ENCODE peak calls at places on chromosomes 11 and 22, in eight cellular contexts. One of them, this sample, is unnamed.
A peak's percentile ranks its signal among the peaks of the same experiment; 100 is the strongest.

GRCh38 chr11:2296913-2297622 is 4.7 kb downstream of the C11orf21 start:
- DNase-seq in lung microvascular endothelial cell: no peak
- DNase-seq in IMR-90: no peak
- DNase-seq in cardiac muscle cell: no peak
- DNase-seq in adipocyte: no peak
- DNase-seq in hippocampal formation: no peak
- DNase-seq in stimulated activated CD8-positive, alpha-beta memory T cell treated with anti-CD3 and anti-CD28 coated beads, Interleukin-2, amount 100 ng/mL, for 1 hour: no peak
- DNase-seq in GM06990: no peak
- DNase-seq in this sample: no peak

GRCh38 chr22:50622723-50623327 is 5.1 kb downstream of the ARSA start:
- DNase-seq in hippocampal formation: no peak
- DNase-seq in lung microvascular endothelial cell: no peak
- DNase-seq in cardiac muscle cell: no peak
- DNase-seq in GM06990: no peak
- DNase-seq in adipocyte: no peak
- DNase-seq in stimulated activated CD8-positive, alpha-beta memory T cell treated with anti-CD3 and anti-CD28 coated beads, Interleukin-2, amount 100 ng/mL, for 1 hour: no peak
- DNase-seq in IMR-90: no peak
- DNase-seq in this sample: no peak

GRCh38 chr11:282171-282570 is 4.0 kb downstream of the NLRP6 start:
- DNase-seq in GM06990: no peak
- DNase-seq in lung microvascular endothelial cell: no peak
- DNase-seq in adipocyte: no peak
- DNase-seq in stimulated activated CD8-positive, alpha-beta memory T cell treated with anti-CD3 and anti-CD28 coated beads, Interleukin-2, amount 100 ng/mL, for 1 hour: no peak
- DNase-seq in IMR-90: no peak
- DNase-seq in hippocampal formation: no peak
- DNase-seq in cardiac muscle cell: no peak
- DNase-seq in this sample: no peak

GRCh38 chr22:22030493-22031182 is 48.1 kb upstream of the TOP3B start:
- DNase-seq in stimulated activated CD8-positive, alpha-beta memory T cell treated with anti-CD3 and anti-CD28 coated beads, Interleukin-2, amount 100 ng/mL, for 1 hour: no peak
- DNase-seq in IMR-90: peak; percentile 50
- DNase-seq in cardiac muscle cell: peak; percentile 47
- DNase-seq in hippocampal formation: no peak
- DNase-seq in lung microvascular endothelial cell: peak; percentile 22
- DNase-seq in adipocyte: no peak
- DNase-seq in GM06990: peak; percentile 83
- DNase-seq in this sample: no peak

GRCh38 chr11:27294654-27295053 is 68.4 kb downstream of the CCDC34 start:
- DNase-seq in IMR-90: no peak
- DNase-seq in lung microvascular endothelial cell: no peak
- DNase-seq in hippocampal formation: no peak
- DNase-seq in GM06990: no peak
- DNase-seq in adipocyte: no peak
- DNase-seq in stimulated activated CD8-positive, alpha-beta memory T cell treated with anti-CD3 and anti-CD28 coated beads, Interleukin-2, amount 100 ng/mL, for 1 hour: no peak
- DNase-seq in cardiac muscle cell: no peak
- DNase-seq in this sample: no peak

GRCh38 chr11:22432331-22433065 is 94.3 kb downstream of the SLC17A6 start:
- DNase-seq in lung microvascular endothelial cell: peak; percentile 54
- DNase-seq in stimulated activated CD8-positive, alpha-beta memory T cell treated with anti-CD3 and anti-CD28 coated beads, Interleukin-2, amount 100 ng/mL, for 1 hour: no peak
- DNase-seq in IMR-90: peak; percentile 24
- DNase-seq in GM06990: peak; percentile 3
- DNase-seq in hippocampal formation: peak; percentile 40
- DNase-seq in cardiac muscle cell: no peak
- DNase-seq in adipocyte: no peak
- DNase-seq in this sample: no peak

GRCh38 chr22:48955351-48956311 is 872.0 kb downstream of the BRD1 start:
- DNase-seq in hippocampal formation: no peak
- DNase-seq in IMR-90: no peak
- DNase-seq in lung microvascular endothelial cell: no peak
- DNase-seq in cardiac muscle cell: no peak
- DNase-seq in stimulated activated CD8-positive, alpha-beta memory T cell treated with anti-CD3 and anti-CD28 coated beads, Interleukin-2, amount 100 ng/mL, for 1 hour: no peak
- DNase-seq in GM06990: no peak
- DNase-seq in adipocyte: no peak
- DNase-seq in this sample: no peak

GRCh38 chr11:12150831-12151382 is 40.5 kb downstream of the MICAL2 start:
- DNase-seq in hippocampal formation: no peak
- DNase-seq in lung microvascular endothelial cell: no peak
- DNase-seq in cardiac muscle cell: no peak
- DNase-seq in stimulated activated CD8-positive, alpha-beta memory T cell treated with anti-CD3 and anti-CD28 coated beads, Interleukin-2, amount 100 ng/mL, for 1 hour: no peak
- DNase-seq in GM06990: no peak
- DNase-seq in IMR-90: peak; percentile 93
- DNase-seq in adipocyte: peak; percentile 74
- DNase-seq in this sample: no peak

GRCh38 chr11:66008468-66009101 is 3.2 kb upstream of the CST6 start:
- DNase-seq in IMR-90: no peak
- DNase-seq in lung microvascular endothelial cell: no peak
- DNase-seq in cardiac muscle cell: no peak
- DNase-seq in adipocyte: no peak
- DNase-seq in hippocampal formation: no peak
- DNase-seq in GM06990: no peak
- DNase-seq in stimulated activated CD8-positive, alpha-beta memory T cell treated with anti-CD3 and anti-CD28 coated beads, Interleukin-2, amount 100 ng/mL, for 1 hour: no peak
- DNase-seq in this sample: no peak

GRCh38 chr11:69427906-69428880 is 53.3 kb upstream of the LINC01488 start:
- DNase-seq in adipocyte: no peak
- DNase-seq in hippocampal formation: no peak
- DNase-seq in IMR-90: no peak
- DNase-seq in cardiac muscle cell: no peak
- DNase-seq in stimulated activated CD8-positive, alpha-beta memory T cell treated with anti-CD3 and anti-CD28 coated beads, Interleukin-2, amount 100 ng/mL, for 1 hour: no peak
- DNase-seq in lung microvascular endothelial cell: no peak
- DNase-seq in GM06990: no peak
- DNase-seq in this sample: no peak

GRCh38 chr11:87878373-87878779 is 296.9 kb downstream of the RAB38 start:
- DNase-seq in lung microvascular endothelial cell: peak; percentile 65
- DNase-seq in hippocampal formation: no peak
- DNase-seq in cardiac muscle cell: peak; percentile 36
- DNase-seq in GM06990: no peak
- DNase-seq in IMR-90: peak; percentile 57
- DNase-seq in adipocyte: peak; percentile 80
- DNase-seq in stimulated activated CD8-positive, alpha-beta memory T cell treated with anti-CD3 and anti-CD28 coated beads, Interleukin-2, amount 100 ng/mL, for 1 hour: no peak
- DNase-seq in this sample: no peak

GRCh38 chr11:132248585-132248984 is 878.2 kb downstream of the NTM start:
- DNase-seq in adipocyte: no peak
- DNase-seq in lung microvascular endothelial cell: no peak
- DNase-seq in hippocampal formation: no peak
- DNase-seq in cardiac muscle cell: no peak
- DNase-seq in stimulated activated CD8-positive, alpha-beta memory T cell treated with anti-CD3 and anti-CD28 coated beads, Interleukin-2, amount 100 ng/mL, for 1 hour: no peak
- DNase-seq in GM06990: no peak
- DNase-seq in IMR-90: no peak
- DNase-seq in this sample: no peak

GRCh38 chr22:37401861-37402506 is 25.3 kb downstream of the ELFN2 start:
- DNase-seq in GM06990: no peak
- DNase-seq in IMR-90: no peak
- DNase-seq in lung microvascular endothelial cell: no peak
- DNase-seq in hippocampal formation: no peak
- DNase-seq in adipocyte: no peak
- DNase-seq in stimulated activated CD8-positive, alpha-beta memory T cell treated with anti-CD3 and anti-CD28 coated beads, Interleukin-2, amount 100 ng/mL, for 1 hour: no peak
- DNase-seq in cardiac muscle cell: no peak
- DNase-seq in this sample: no peak

GRCh38 chr11:69352715-69353325 is 58.9 kb downstream of the MYEOV start:
- DNase-seq in hippocampal formation: no peak
- DNase-seq in GM06990: no peak
- DNase-seq in adipocyte: peak; percentile 67
- DNase-seq in lung microvascular endothelial cell: peak; percentile 56
- DNase-seq in IMR-90: peak; percentile 99
- DNase-seq in cardiac muscle cell: no peak
- DNase-seq in stimulated activated CD8-positive, alpha-beta memory T cell treated with anti-CD3 and anti-CD28 coated beads, Interleukin-2, amount 100 ng/mL, for 1 hour: no peak
- DNase-seq in this sample: no peak

GRCh38 chr11:27524155-27524554 is 17.6 kb upstream of the LIN7C start:
- DNase-seq in hippocampal formation: no peak
- DNase-seq in adipocyte: peak; percentile 39
- DNase-seq in GM06990: no peak
- DNase-seq in stimulated activated CD8-positive, alpha-beta memory T cell treated with anti-CD3 and anti-CD28 coated beads, Interleukin-2, amount 100 ng/mL, for 1 hour: no peak
- DNase-seq in lung microvascular endothelial cell: no peak
- DNase-seq in IMR-90: peak; percentile 66
- DNase-seq in cardiac muscle cell: peak; percentile 42
- DNase-seq in this sample: no peak

GRCh38 chr11:64990222-64990918 is 6.4 kb downstream of the BATF2 start:
- DNase-seq in IMR-90: no peak
- DNase-seq in stimulated activated CD8-positive, alpha-beta memory T cell treated with anti-CD3 and anti-CD28 coated beads, Interleukin-2, amount 100 ng/mL, for 1 hour: no peak
- DNase-seq in hippocampal formation: no peak
- DNase-seq in lung microvascular endothelial cell: peak; percentile 44
- DNase-seq in cardiac muscle cell: no peak
- DNase-seq in adipocyte: no peak
- DNase-seq in GM06990: no peak
- DNase-seq in this sample: no peak

GRCh38 chr22:17258015-17258827 is 39.0 kb upstream of the ADA2 start:
- DNase-seq in cardiac muscle cell: peak; percentile 79
- DNase-seq in adipocyte: no peak
- DNase-seq in stimulated activated CD8-positive, alpha-beta memory T cell treated with anti-CD3 and anti-CD28 coated beads, Interleukin-2, amount 100 ng/mL, for 1 hour: no peak
- DNase-seq in GM06990: peak; percentile 86
- DNase-seq in lung microvascular endothelial cell: no peak
- DNase-seq in hippocampal formation: no peak
- DNase-seq in IMR-90: no peak
- DNase-seq in this sample: peak; percentile 97

GRCh38 chr22:49659924-49660315 is 167.8 kb downstream of the BRD1 start:
- DNase-seq in stimulated activated CD8-positive, alpha-beta memory T cell treated with anti-CD3 and anti-CD28 coated beads, Interleukin-2, amount 100 ng/mL, for 1 hour: no peak
- DNase-seq in GM06990: no peak
- DNase-seq in lung microvascular endothelial cell: peak; percentile 25
- DNase-seq in cardiac muscle cell: no peak
- DNase-seq in hippocampal formation: no peak
- DNase-seq in IMR-90: no peak
- DNase-seq in adipocyte: no peak
- DNase-seq in this sample: no peak